ENCODE peak calls at places on chromosomes 12 and 14, in seven cellular contexts. R is H1, W is HCT116, Z is SK-N-SH, K is HepG2, J is K562, B is GM12878. O is an unnamed sample. For H3K4me1, the result is how much of the 10 kb centered on the place peaks cover.

GRCh38 chr14:73283592-73284379 is 46.5 kb downstream of the PAPLN start:
- DNase-seq in R (peak), W (no peak), Z (no peak), K (no peak), J (no peak), B (no peak), O (no peak)

GRCh38 chr14:69901113-69901951 is 22.1 kb downstream of the SMOC1 start:
- DNase-seq in R (no peak), W (no peak), Z (no peak), K (no peak), J (no peak), B (no peak), O (no peak)

GRCh38 chr14:75906680-75907280 is 75.0 kb downstream of the TGFB3 start:
- DNase-seq in R (no peak), W (peak), Z (peak), K (peak), J (peak), B (no peak), O (peak)

GRCh38 chr12:127729381-127729780 is 537.6 kb upstream of the TMEM132C start:
- DNase-seq in R (no peak), W (no peak), Z (no peak), K (no peak), J (no peak), B (no peak), O (no peak)

GRCh38 chr14:47269788-47270492 is 405.5 kb downstream of the MDGA2 start:
- DNase-seq in R (no peak), W (no peak), Z (no peak), K (no peak), J (no peak), B (no peak), O (no peak)

GRCh38 chr12:94147991-94148840 is at the start of gene PLXNC1:
- DNase-seq in R (no peak), W (no peak), Z (peak), K (no peak), J (no peak), B (no peak), O (no peak)

GRCh38 chr14:53967606-53968005 is 11.0 kb upstream of the BMP4 start:
- DNase-seq in R (no peak), W (no peak), Z (no peak), K (no peak), J (no peak), B (no peak), O (no peak)

GRCh38 chr12:89648211-89648930 is 60.3 kb downstream of the ATP2B1 start:
- DNase-seq in R (peak), W (no peak), Z (peak), K (peak), J (peak), B (no peak), O (no peak)

GRCh38 chr14:86237733-86238132 is 707.8 kb downstream of the FLRT2 start:
- DNase-seq in R (no peak), W (no peak), Z (no peak), K (no peak), J (no peak), B (no peak), O (no peak)

GRCh38 chr12:2212537-2212936 is 159.8 kb downstream of the CACNA1C start:
- DNase-seq in R (no peak), W (no peak), Z (no peak), K (no peak), J (no peak), B (no peak), O (no peak)

GRCh38 chr12:2214411-2214810 is 161.6 kb downstream of the CACNA1C start:
- DNase-seq in R (no peak), W (no peak), Z (no peak), K (no peak), J (no peak), B (no peak), O (no peak)

GRCh38 chr12:2215709-2216560 is 163.1 kb downstream of the CACNA1C start:
- DNase-seq in R (no peak), W (no peak), Z (no peak), K (no peak), J (no peak), B (no peak), O (no peak)

GRCh38 chr12:2211119-2211518 is 158.3 kb downstream of the CACNA1C start:
- DNase-seq in R (no peak), W (no peak), Z (no peak), K (no peak), J (no peak), B (no peak), O (no peak)

GRCh38 chr12:2212971-2213869 is 160.4 kb downstream of the CACNA1C start:
- DNase-seq in R (no peak), W (no peak), Z (peak), K (no peak), J (no peak), B (no peak), O (no peak)
- TF ChIP-seq SIN3A in R (no peak), W (no peak), Z (no peak), K (no peak), J (no peak), B (no peak), O (no peak)

GRCh38 chr12:40229690-40230651 is 5.2 kb downstream of the LRRK2 start:
- DNase-seq in R (no peak), W (no peak), Z (no peak), K (no peak), J (no peak), B (no peak), O (no peak)
- H3K4me1 ChIP-seq in R (under half), W (under half), Z (under half), K (under half), J (under half), B (under half), O (under half)

DNA sequence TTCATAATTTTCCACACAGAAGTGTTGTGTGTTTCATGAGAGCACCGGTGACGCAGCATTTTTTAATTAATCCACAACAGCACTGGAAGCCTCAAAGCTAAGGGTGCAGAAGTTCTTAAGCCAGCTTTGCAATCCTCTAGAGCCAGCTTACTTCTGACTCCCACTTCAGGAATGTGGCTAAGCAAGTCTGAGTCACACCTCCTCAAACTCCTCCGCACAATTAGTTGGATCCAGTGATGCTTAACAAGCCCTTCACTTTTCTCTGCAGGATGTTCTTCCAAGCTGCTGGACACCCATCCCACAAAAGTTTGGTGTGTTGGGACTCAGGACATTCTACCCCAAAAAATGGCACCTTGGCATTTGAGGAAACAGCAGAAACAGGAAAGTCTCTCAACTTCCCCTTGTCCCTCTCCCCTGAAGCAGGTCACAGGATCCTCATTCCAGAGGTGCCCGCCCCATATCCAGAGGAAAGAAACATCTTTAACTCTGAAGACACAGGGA is 210.0 kb downstream of the PPM1H start:
- DNase-seq in R (peak), W (peak), Z (no peak), K (peak), J (peak), B (no peak), O (peak)
- TF ChIP-seq SIN3A in R (no peak), W (peak), Z (no peak), K (no peak), J (no peak), B (no peak), O (no peak)

GRCh38 chr12:30863839-30864238 is 62.7 kb upstream of the TSPAN11 start:
- DNase-seq in R (no peak), W (no peak), Z (no peak), K (no peak), J (no peak), B (no peak), O (no peak)
- H3K4me1 ChIP-seq in R (under half), W (under half), Z (under half), K (under half), J (under half), B (under half), O (under half)

GRCh38 chr12:34604227-34604626 is 581.9 kb downstream of the ALG10 start:
- DNase-seq in R (no peak), W (no peak), Z (peak), K (no peak), J (no peak), B (no peak), O (no peak)

GRCh38 chr12:34603382-34604035 is 581.2 kb downstream of the ALG10 start:
- DNase-seq in R (no peak), W (no peak), Z (peak), K (no peak), J (no peak), B (no peak), O (no peak)

GRCh38 chr12:34600592-34601462 is 578.5 kb downstream of the ALG10 start:
- DNase-seq in R (no peak), W (no peak), Z (peak), K (no peak), J (no peak), B (no peak), O (no peak)

GRCh38 chr12:34601689-34602088 is 579.4 kb downstream of the ALG10 start:
- DNase-seq in R (no peak), W (no peak), Z (peak), K (no peak), J (no peak), B (no peak), O (no peak)

GRCh38 chr12:34602213-34602940 is 580.1 kb downstream of the ALG10 start:
- DNase-seq in R (no peak), W (no peak), Z (peak), K (no peak), J (no peak), B (no peak), O (no peak)
- TF ChIP-seq SIN3A in R (no peak), W (no peak), Z (no peak), K (no peak), J (no peak), B (no peak), O (no peak)

O was measured in Panc1.